ENCODE peak calls at places on chromosomes 11 and 22, in six cellular contexts. O is tibial nerve, F is A549, G is dorsolateral prefrontal cortex, X is K562, P is progenitor cell of endocrine pancreas. H is an unnamed sample.
A peak's percentile ranks its signal among the peaks of the same experiment; 100 is the strongest.

GRCh38 chr22:43925433-43926348 is 2.1 kb downstream of the PNPLA3 start:
- DNase-seq in X (no peak), O (no peak), P (no peak), F (no peak), G (no peak), H (peak; percentile 77)

GRCh38 chr11:85922367-85922766 is 67.2 kb downstream of the CCDC83 start:
- DNase-seq in O (no peak), G (no peak), F (no peak), X (no peak), P (no peak), H (no peak)

GRCh38 chr22:50683994-50684371 is 11.4 kb downstream of the SHANK3 start:
- DNase-seq in P (no peak), X (no peak), F (no peak), G (no peak), O (no peak), H (no peak)

GRCh38 chr11:66686801-66687750 is 9.4 kb upstream of the RBM4B start:
- DNase-seq in P (no peak), G (peak; percentile 80), F (no peak), O (no peak), X (no peak), H (no peak)

GRCh38 chr11:115645631-115646271 is 141.5 kb upstream of the CADM1 start:
- DNase-seq in O (no peak), G (no peak), F (no peak), P (peak; percentile 30), X (peak; percentile 38), H (peak; percentile 44)

GRCh38 chr22:19120829-19121630 is 1.2 kb downstream of the DGCR2 start:
- DNase-seq in G (peak; percentile 49), P (peak; percentile 33), F (peak; percentile 47), X (peak; percentile 74), O (no peak), H (no peak)

GRCh38 chr11:11135820-11136476 is 217.1 kb downstream of the CSNK2A3 start:
- DNase-seq in X (no peak), P (no peak), F (no peak), G (no peak), O (no peak), H (no peak)

GRCh38 chr11:11217555-11218286 is 135.3 kb downstream of the CSNK2A3 start:
- DNase-seq in O (no peak), X (no peak), F (no peak), G (no peak), P (no peak), H (no peak)

GRCh38 chr11:94449437-94449836 is 44.2 kb downstream of the MRE11 start:
- DNase-seq in F (peak; percentile 80), G (no peak), P (no peak), X (no peak), O (no peak), H (no peak)

GRCh38 chr11:124946735-124947141 is 7.3 kb upstream of the CCDC15 start:
- DNase-seq in X (no peak), O (no peak), P (no peak), G (peak; percentile 19), F (no peak), H (no peak)

GRCh38 chr11:78766997-78767396 is 192.3 kb upstream of the NARS2 start:
- DNase-seq in P (no peak), G (no peak), O (no peak), X (no peak), F (no peak), H (no peak)

GRCh38 chr22:28903080-28903479 is 19.7 kb downstream of the ZNRF3 start:
- DNase-seq in G (no peak), P (no peak), O (no peak), F (no peak), X (no peak), H (no peak)

GRCh38 chr11:123696183-123696582 is 41.8 kb upstream of the SCN3B start:
- DNase-seq in G (no peak), X (no peak), O (no peak), F (no peak), P (no peak), H (no peak)
- TF ChIP-seq CTCF in G (no peak), X (no peak), O (no peak), F (no peak), P (no peak), H (no peak)

GRCh38 chr11:101083334-101083733 is 46.3 kb downstream of the PGR start:
- DNase-seq in X (no peak), P (no peak), F (no peak), O (no peak), G (no peak), H (no peak)
- TF ChIP-seq CTCF in X (peak; percentile 3), P (no peak), F (no peak), O (no peak), G (no peak), H (no peak)

GRCh38 chr11:35618497-35619029 is 303 bp downstream of the FJX1 start:
- DNase-seq in P (peak; percentile 30), G (peak; percentile 10), F (no peak), O (no peak), X (peak; percentile 25), H (no peak)
- TF ChIP-seq CTCF in P (no peak), G (no peak), F (no peak), O (no peak), X (peak; percentile 7), H (no peak)

GRCh38 chr11:46079662-46080061 is 41.6 kb downstream of the PHF21A start:
- DNase-seq in P (no peak), O (no peak), G (no peak), X (no peak), F (no peak), H (no peak)

GRCh38 chr11:46075168-46075567 is 46.1 kb downstream of the PHF21A start:
- DNase-seq in F (no peak), G (no peak), X (peak; percentile 89), O (no peak), P (no peak), H (no peak)

GRCh38 chr11:46072172-46072964 is 48.9 kb downstream of the PHF21A start:
- DNase-seq in O (no peak), P (no peak), X (peak; percentile 67), G (no peak), F (no peak), H (no peak)

GRCh38 chr11:46073632-46074031 is 47.6 kb downstream of the PHF21A start:
- DNase-seq in G (no peak), F (no peak), X (no peak), P (no peak), O (no peak), H (no peak)

DNA sequence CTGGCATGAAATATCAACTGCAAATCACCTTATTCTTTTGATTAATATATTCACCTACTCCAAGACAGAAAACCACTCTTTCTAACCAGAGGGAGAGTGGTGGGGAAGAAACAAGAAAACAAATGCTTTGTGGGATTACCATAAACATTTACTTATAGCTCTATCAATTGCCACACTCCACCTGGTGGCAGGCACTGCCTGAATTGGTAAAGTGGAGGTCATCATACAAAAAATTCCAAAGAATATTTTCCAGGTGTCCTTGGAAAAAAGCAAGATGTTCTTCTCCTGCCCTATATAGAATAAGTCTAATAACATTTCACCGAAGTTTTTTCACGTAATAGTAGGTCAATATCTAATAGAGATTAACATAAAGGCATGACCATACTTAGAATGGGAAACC is 45.3 kb downstream of the PHF21A start:
- DNase-seq in G (no peak), F (peak; percentile 5), O (no peak), X (no peak), P (no peak), H (no peak)
- TF ChIP-seq CTCF in G (no peak), F (peak; percentile 23), O (no peak), X (no peak), P (peak; percentile 8), H (no peak)

GRCh38 chr11:68764746-68765145 is 13.4 kb upstream of the TESMIN start:
- DNase-seq in X (no peak), F (no peak), P (no peak), G (no peak), O (no peak), H (no peak)

GRCh38 chr11:68763181-68763721 is 11.9 kb upstream of the TESMIN start:
- DNase-seq in P (no peak), O (no peak), G (no peak), F (no peak), X (no peak), H (no peak)

GRCh38 chr11:68761801-68762200 is 10.5 kb upstream of the TESMIN start:
- DNase-seq in X (no peak), F (no peak), G (no peak), P (no peak), O (no peak), H (no peak)

GRCh38 chr11:68762481-68762880 is 11.2 kb upstream of the TESMIN start:
- DNase-seq in G (no peak), P (no peak), X (no peak), O (no peak), F (no peak), H (no peak)

DNA sequence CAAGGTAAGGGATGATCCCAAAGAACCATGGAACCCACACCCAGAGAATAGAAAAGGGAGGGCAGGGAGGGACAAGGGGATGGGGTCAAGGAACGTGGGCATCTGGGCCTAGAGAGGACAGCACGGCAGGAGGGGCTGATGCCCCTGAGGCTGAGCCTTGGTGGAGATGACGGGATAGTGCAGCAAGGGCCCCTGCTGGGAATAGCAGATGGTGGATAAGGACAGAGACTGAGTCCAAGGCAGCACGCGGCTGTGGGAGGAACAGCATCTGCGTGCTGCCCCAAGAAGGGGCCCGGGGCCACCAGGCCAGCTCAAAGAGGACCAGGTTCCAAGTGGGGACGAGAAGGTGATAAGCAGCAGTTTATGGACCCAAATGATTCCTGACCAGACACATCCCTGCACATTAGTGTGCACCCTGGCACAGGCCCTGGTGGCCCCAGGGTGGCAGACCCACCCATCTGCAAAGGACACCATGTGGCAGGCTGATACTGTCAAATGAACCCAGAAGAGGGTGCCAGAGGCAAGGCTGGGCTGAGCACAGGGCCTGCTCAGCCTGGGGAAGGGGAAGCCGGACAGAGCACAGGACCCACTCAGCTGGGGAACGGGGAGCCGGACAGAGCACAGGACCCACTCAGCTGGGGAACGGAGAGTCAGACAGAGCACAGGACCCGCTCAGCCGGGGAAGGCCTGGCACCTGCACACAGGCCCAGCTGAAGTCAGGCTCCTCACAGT is 12.8 kb upstream of the TESMIN start:
- DNase-seq in F (no peak), X (no peak), P (no peak), G (no peak), O (no peak), H (no peak)
- TF ChIP-seq CTCF in F (no peak), X (peak; percentile 8), P (peak; percentile 17), G (no peak), O (no peak), H (no peak)

GRCh38 chr22:48254311-48254873 is 1491.9 kb downstream of the TBC1D22A start:
- DNase-seq in X (no peak), O (no peak), G (peak; percentile 72), P (no peak), F (peak; percentile 20), H (no peak)
- TF ChIP-seq CTCF in X (no peak), O (no peak), G (no peak), P (no peak), F (no peak), H (no peak)

DNA sequence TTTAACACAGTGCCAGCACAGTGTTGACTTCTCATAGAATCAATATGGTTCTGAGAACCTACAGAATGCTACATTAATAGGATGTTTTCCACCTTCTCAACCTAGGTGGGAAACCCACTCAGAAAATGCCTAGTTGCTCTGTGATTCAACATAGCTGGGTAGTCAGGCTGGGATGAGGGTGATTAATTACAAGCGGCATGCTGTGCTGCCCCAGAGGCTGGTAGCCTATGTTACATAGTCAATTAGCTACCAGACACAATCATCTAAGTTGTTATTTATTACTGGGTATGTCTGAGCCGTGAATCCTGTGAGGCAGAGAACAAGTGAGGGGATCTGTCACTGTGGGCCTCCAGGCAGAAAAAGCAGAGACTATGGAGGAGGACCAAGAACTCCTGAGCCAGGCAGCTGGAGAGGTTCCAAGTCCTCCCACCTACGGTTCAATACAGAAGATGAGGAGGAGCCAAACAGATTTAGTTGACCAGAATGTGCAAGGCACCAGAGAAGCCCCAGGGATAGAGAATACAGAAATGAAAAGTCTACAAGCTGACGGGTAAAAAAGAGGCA is 186.6 kb upstream of the BDNF start:
- DNase-seq in X (no peak), P (no peak), O (no peak), G (peak; percentile 7), F (no peak), H (no peak)
- TF ChIP-seq CTCF in X (no peak), P (no peak), O (no peak), G (no peak), F (no peak), H (no peak)

H was measured in D721Med.